ENCODE peak calls at places on chromosomes 4 and X, in seven cellular contexts. One of them, this sample, is unnamed.

GRCh38 chr4:75671802-75672421 is 1.3 kb downstream of the G3BP2 start:
- DNase-seq in IMR-90: no peak
- DNase-seq in neuronal stem cell: no peak
- DNase-seq in mesendoderm: no peak
- DNase-seq in H1: no peak
- DNase-seq in H9: no peak
- DNase-seq in trophoblast cell: no peak
- DNase-seq in this sample: peak

GRCh38 chr4:119785963-119786362 is 157.4 kb upstream of the PDE5A start:
- DNase-seq in IMR-90: peak
- DNase-seq in neuronal stem cell: no peak
- DNase-seq in mesendoderm: peak
- DNase-seq in H1: no peak
- DNase-seq in H9: no peak
- DNase-seq in trophoblast cell: peak
- DNase-seq in this sample: peak

GRCh38 chr4:105548483-105548882 is 3.9 kb upstream of the ARHGEF38 start:
- DNase-seq in IMR-90: no peak
- DNase-seq in neuronal stem cell: no peak
- DNase-seq in mesendoderm: no peak
- DNase-seq in H1: no peak
- DNase-seq in H9: no peak
- DNase-seq in trophoblast cell: no peak
- DNase-seq in this sample: peak

GRCh38 chr4:38782452-38783108 is at the start of gene TLR10:
- DNase-seq in IMR-90: peak
- DNase-seq in neuronal stem cell: peak
- DNase-seq in mesendoderm: peak
- DNase-seq in H1: no peak
- DNase-seq in H9: peak
- DNase-seq in trophoblast cell: no peak
- DNase-seq in this sample: peak

GRCh38 chr4:164731827-164732474 is 22.0 kb upstream of the SMIM31 start:
- DNase-seq in IMR-90: peak
- DNase-seq in neuronal stem cell: peak
- DNase-seq in mesendoderm: peak
- DNase-seq in H1: peak
- DNase-seq in H9: peak
- DNase-seq in trophoblast cell: peak
- DNase-seq in this sample: peak

GRCh38 chrX:20595928-20596550 is 329.3 kb upstream of the RPS6KA3 start:
- DNase-seq in IMR-90: no peak
- DNase-seq in neuronal stem cell: no peak
- DNase-seq in mesendoderm: peak
- DNase-seq in H1: no peak
- DNase-seq in H9: peak
- DNase-seq in trophoblast cell: peak
- DNase-seq in this sample: peak

GRCh38 chrX:3939967-3940610 is 226.6 kb upstream of the PRKX start:
- DNase-seq in IMR-90: peak
- DNase-seq in neuronal stem cell: no peak
- DNase-seq in mesendoderm: peak
- DNase-seq in H1: no peak
- DNase-seq in H9: no peak
- DNase-seq in trophoblast cell: peak
- DNase-seq in this sample: peak

GRCh38 chr4:101345596-101346311 is 1.6 kb downstream of the PPP3CA start:
- DNase-seq in IMR-90: peak
- DNase-seq in neuronal stem cell: peak
- DNase-seq in mesendoderm: peak
- DNase-seq in H1: no peak
- DNase-seq in H9: peak
- DNase-seq in trophoblast cell: no peak
- DNase-seq in this sample: peak

GRCh38 chrX:23766650-23767551 is 16.1 kb upstream of the SAT1 start:
- DNase-seq in IMR-90: no peak
- DNase-seq in neuronal stem cell: no peak
- DNase-seq in mesendoderm: no peak
- DNase-seq in H1: no peak
- DNase-seq in H9: peak
- DNase-seq in trophoblast cell: no peak
- DNase-seq in this sample: no peak

GRCh38 chrX:54945224-54945623 is 24.6 kb downstream of the TRO start:
- DNase-seq in IMR-90: no peak
- DNase-seq in neuronal stem cell: no peak
- DNase-seq in mesendoderm: no peak
- DNase-seq in H1: no peak
- DNase-seq in H9: no peak
- DNase-seq in trophoblast cell: no peak
- DNase-seq in this sample: no peak

GRCh38 chrX:8844157-8844556 is 43.0 kb upstream of the FAM9A start:
- DNase-seq in IMR-90: no peak
- DNase-seq in neuronal stem cell: no peak
- DNase-seq in mesendoderm: no peak
- DNase-seq in H1: no peak
- DNase-seq in H9: no peak
- DNase-seq in trophoblast cell: no peak
- DNase-seq in this sample: no peak

GRCh38 chr4:89134775-89135319 is 23.5 kb downstream of the TIGD2 start:
- DNase-seq in IMR-90: peak
- DNase-seq in neuronal stem cell: no peak
- DNase-seq in mesendoderm: peak
- DNase-seq in H1: no peak
- DNase-seq in H9: no peak
- DNase-seq in trophoblast cell: peak
- DNase-seq in this sample: peak

GRCh38 chrX:66676990-66677389 is 38.1 kb upstream of the EDA2R start:
- DNase-seq in IMR-90: peak
- DNase-seq in neuronal stem cell: no peak
- DNase-seq in mesendoderm: no peak
- DNase-seq in H1: no peak
- DNase-seq in H9: no peak
- DNase-seq in trophoblast cell: no peak
- DNase-seq in this sample: peak

GRCh38 chr4:119623025-119623424 is 5.6 kb downstream of the PDE5A start:
- DNase-seq in IMR-90: peak
- DNase-seq in neuronal stem cell: no peak
- DNase-seq in mesendoderm: no peak
- DNase-seq in H1: no peak
- DNase-seq in H9: no peak
- DNase-seq in trophoblast cell: no peak
- DNase-seq in this sample: no peak

GRCh38 chr4:9409793-9410192 is 34.4 kb upstream of the DEFB131A start:
- DNase-seq in IMR-90: no peak
- DNase-seq in neuronal stem cell: no peak
- DNase-seq in mesendoderm: no peak
- DNase-seq in H1: no peak
- DNase-seq in H9: no peak
- DNase-seq in trophoblast cell: no peak
- DNase-seq in this sample: no peak

GRCh38 chr4:113255628-113256027 is 206.2 kb downstream of the ANK2 start:
- DNase-seq in IMR-90: no peak
- DNase-seq in neuronal stem cell: no peak
- DNase-seq in mesendoderm: no peak
- DNase-seq in H1: no peak
- DNase-seq in H9: no peak
- DNase-seq in trophoblast cell: no peak
- DNase-seq in this sample: no peak

GRCh38 chr4:121034010-121034409 is 38.3 kb downstream of the NDNF start:
- DNase-seq in IMR-90: no peak
- DNase-seq in neuronal stem cell: no peak
- DNase-seq in mesendoderm: no peak
- DNase-seq in H1: no peak
- DNase-seq in H9: no peak
- DNase-seq in trophoblast cell: no peak
- DNase-seq in this sample: peak

GRCh38 chrX:7146703-7147430 is 645 bp upstream of the STS start:
- DNase-seq in IMR-90: no peak
- DNase-seq in neuronal stem cell: no peak
- DNase-seq in mesendoderm: no peak
- DNase-seq in H1: no peak
- DNase-seq in H9: peak
- DNase-seq in trophoblast cell: peak
- DNase-seq in this sample: peak

GRCh38 chr4:128349921-128350320 is 62.3 kb upstream of the PGRMC2 start:
- DNase-seq in IMR-90: peak
- DNase-seq in neuronal stem cell: no peak
- DNase-seq in mesendoderm: no peak
- DNase-seq in H1: no peak
- DNase-seq in H9: peak
- DNase-seq in trophoblast cell: peak
- DNase-seq in this sample: peak

GRCh38 chrX:17086317-17086716 is 139.9 kb downstream of the REPS2 start:
- DNase-seq in IMR-90: no peak
- DNase-seq in neuronal stem cell: no peak
- DNase-seq in mesendoderm: no peak
- DNase-seq in H1: no peak
- DNase-seq in H9: no peak
- DNase-seq in trophoblast cell: no peak
- DNase-seq in this sample: no peak

GRCh38 chr4:23934915-23935314 is 45.1 kb upstream of the PPARGC1A start:
- DNase-seq in IMR-90: peak
- DNase-seq in neuronal stem cell: no peak
- DNase-seq in mesendoderm: peak
- DNase-seq in H1: no peak
- DNase-seq in H9: no peak
- DNase-seq in trophoblast cell: no peak
- DNase-seq in this sample: peak

GRCh38 chr4:168409089-168409801 is 71.0 kb downstream of the DDX60L start:
- DNase-seq in IMR-90: peak
- DNase-seq in neuronal stem cell: no peak
- DNase-seq in mesendoderm: no peak
- DNase-seq in H1: no peak
- DNase-seq in H9: no peak
- DNase-seq in trophoblast cell: no peak
- DNase-seq in this sample: peak

GRCh38 chr4:137474711-137475301 is 57.5 kb downstream of the PCDH18 start:
- DNase-seq in IMR-90: peak
- DNase-seq in neuronal stem cell: no peak
- DNase-seq in mesendoderm: no peak
- DNase-seq in H1: no peak
- DNase-seq in H9: no peak
- DNase-seq in trophoblast cell: no peak
- DNase-seq in this sample: peak

GRCh38 chrX:110287605-110288004 is 30.3 kb downstream of the AMMECR1 start:
- DNase-seq in IMR-90: peak
- DNase-seq in neuronal stem cell: no peak
- DNase-seq in mesendoderm: no peak
- DNase-seq in H1: no peak
- DNase-seq in H9: no peak
- DNase-seq in trophoblast cell: no peak
- DNase-seq in this sample: peak
- H4K8ac ChIP-seq in IMR-90: no peak
- H4K8ac ChIP-seq in neuronal stem cell: no peak
- H4K8ac ChIP-seq in mesendoderm: no peak
- H4K8ac ChIP-seq in H1: no peak
- H4K8ac ChIP-seq in H9: no peak
- H4K8ac ChIP-seq in trophoblast cell: no peak
- H4K8ac ChIP-seq in this sample: no peak

GRCh38 chrX:15474058-15474457 is 19.1 kb downstream of the PIR start:
- DNase-seq in IMR-90: no peak
- DNase-seq in neuronal stem cell: no peak
- DNase-seq in mesendoderm: no peak
- DNase-seq in H1: no peak
- DNase-seq in H9: no peak
- DNase-seq in trophoblast cell: no peak
- DNase-seq in this sample: no peak
- H4K8ac ChIP-seq in IMR-90: no peak
- H4K8ac ChIP-seq in neuronal stem cell: no peak
- H4K8ac ChIP-seq in mesendoderm: no peak
- H4K8ac ChIP-seq in H1: no peak
- H4K8ac ChIP-seq in H9: no peak
- H4K8ac ChIP-seq in trophoblast cell: no peak
- H4K8ac ChIP-seq in this sample: no peak

DNA sequence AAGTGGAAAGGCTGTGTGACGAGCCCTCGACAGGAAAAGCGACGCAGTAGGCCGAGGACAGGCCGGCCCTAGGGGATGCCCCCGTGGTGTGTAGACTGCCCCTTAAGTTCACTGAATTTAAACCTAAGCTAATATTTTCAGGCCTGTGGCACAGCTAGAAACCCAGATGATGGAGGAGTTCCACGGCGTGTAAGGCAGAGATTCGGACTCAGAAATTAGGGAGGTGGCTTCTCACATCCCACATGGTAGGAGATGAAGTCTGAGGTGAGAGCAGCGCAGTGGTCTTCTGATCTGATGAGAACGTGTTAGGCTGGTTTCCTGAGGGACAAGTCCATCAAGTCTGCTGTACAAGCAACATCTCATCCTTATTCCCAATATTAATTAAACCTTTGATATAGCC is 7.8 kb downstream of the LRP2BP start:
- DNase-seq in IMR-90: no peak
- DNase-seq in neuronal stem cell: no peak
- DNase-seq in mesendoderm: no peak
- DNase-seq in H1: no peak
- DNase-seq in H9: no peak
- DNase-seq in trophoblast cell: no peak
- DNase-seq in this sample: no peak
- H4K8ac ChIP-seq in IMR-90: no peak
- H4K8ac ChIP-seq in neuronal stem cell: no peak
- H4K8ac ChIP-seq in mesendoderm: no peak
- H4K8ac ChIP-seq in H1: no peak
- H4K8ac ChIP-seq in H9: no peak
- H4K8ac ChIP-seq in trophoblast cell: no peak
- H4K8ac ChIP-seq in this sample: no peak

GRCh38 chr4:16072168-16072567 is 11.7 kb downstream of the PROM1 start:
- DNase-seq in IMR-90: no peak
- DNase-seq in neuronal stem cell: no peak
- DNase-seq in mesendoderm: no peak
- DNase-seq in H1: no peak
- DNase-seq in H9: no peak
- DNase-seq in trophoblast cell: no peak
- DNase-seq in this sample: no peak

GRCh38 chr4:16070203-16070602 is 13.6 kb downstream of the PROM1 start:
- DNase-seq in IMR-90: no peak
- DNase-seq in neuronal stem cell: no peak
- DNase-seq in mesendoderm: no peak
- DNase-seq in H1: no peak
- DNase-seq in H9: no peak
- DNase-seq in trophoblast cell: no peak
- DNase-seq in this sample: no peak

GRCh38 chr4:16066586-16067128 is 17.2 kb downstream of the PROM1 start:
- DNase-seq in IMR-90: no peak
- DNase-seq in neuronal stem cell: no peak
- DNase-seq in mesendoderm: no peak
- DNase-seq in H1: no peak
- DNase-seq in H9: no peak
- DNase-seq in trophoblast cell: no peak
- DNase-seq in this sample: no peak

GRCh38 chr4:16065066-16065465 is 18.8 kb downstream of the PROM1 start:
- DNase-seq in IMR-90: no peak
- DNase-seq in neuronal stem cell: no peak
- DNase-seq in mesendoderm: peak
- DNase-seq in H1: no peak
- DNase-seq in H9: no peak
- DNase-seq in trophoblast cell: peak
- DNase-seq in this sample: no peak

DNA sequence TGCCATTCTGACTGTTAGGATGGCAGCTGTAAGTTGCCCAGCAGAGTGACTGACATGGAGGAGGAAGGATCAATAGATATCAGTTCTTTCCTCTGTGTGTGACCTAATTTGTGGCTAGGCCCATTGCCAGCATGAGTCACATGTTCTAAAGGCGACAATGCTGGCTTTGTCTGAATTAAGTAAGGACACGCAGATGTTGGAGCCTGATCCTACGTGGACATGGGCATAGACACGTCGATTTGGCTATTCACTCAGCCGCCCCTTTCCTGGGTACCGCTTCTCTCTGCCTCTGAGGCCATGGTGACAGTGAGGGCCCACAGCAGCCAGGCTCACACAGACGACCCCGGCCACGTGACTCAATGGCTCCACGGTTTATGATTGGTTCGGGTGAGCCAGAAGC is 16.3 kb downstream of the PROM1 start:
- DNase-seq in IMR-90: no peak
- DNase-seq in neuronal stem cell: no peak
- DNase-seq in mesendoderm: no peak
- DNase-seq in H1: no peak
- DNase-seq in H9: no peak
- DNase-seq in trophoblast cell: no peak
- DNase-seq in this sample: no peak
- H4K8ac ChIP-seq in IMR-90: no peak
- H4K8ac ChIP-seq in neuronal stem cell: no peak
- H4K8ac ChIP-seq in mesendoderm: no peak
- H4K8ac ChIP-seq in H1: no peak
- H4K8ac ChIP-seq in H9: no peak
- H4K8ac ChIP-seq in trophoblast cell: no peak
- H4K8ac ChIP-seq in this sample: no peak

This sample was measured in mesenchymal stem cell.